ENCODE peak calls at places on chromosomes 11 and 22, in six cellular contexts. W is esophagus squamous epithelium, B is HCT116, K is K562, A is uterus, F is heart left ventricle. L is an unnamed sample.

GRCh38 chr22:22835892-22836291 is 51.7 kb upstream of the IGLL5 start:
- DNase-seq in F (no peak), B (no peak), K (no peak), A (no peak), W (no peak), L (no peak)

GRCh38 chr11:35622070-35622469 is 3.8 kb downstream of the FJX1 start:
- DNase-seq in B (no peak), F (no peak), A (no peak), W (no peak), K (no peak), L (peak)

GRCh38 chr11:76073716-76074115 is 132.6 kb downstream of the WNT11 start:
- DNase-seq in F (no peak), B (no peak), A (no peak), W (no peak), K (no peak), L (no peak)

GRCh38 chr22:42611076-42611475 is 3.6 kb downstream of the POLDIP3 start:
- DNase-seq in B (no peak), A (no peak), K (no peak), W (no peak), F (no peak), L (no peak)

GRCh38 chr11:116879789-116880402 is 42.5 kb upstream of the APOA1 start:
- DNase-seq in B (peak), K (peak), W (no peak), F (no peak), A (peak), L (peak)

GRCh38 chr11:28490763-28491382 is 382.7 kb downstream of the METTL15 start:
- DNase-seq in K (no peak), F (no peak), A (no peak), B (no peak), W (no peak), L (no peak)

GRCh38 chr11:45045692-45046471 is 95.2 kb upstream of the TP53I11 start:
- DNase-seq in A (peak), K (no peak), B (peak), W (no peak), F (no peak), L (peak)

GRCh38 chr22:17964153-17964552 is 60.2 kb downstream of the MICAL3 start:
- DNase-seq in B (no peak), W (no peak), K (no peak), A (no peak), F (no peak), L (no peak)

GRCh38 chr11:79413258-79413657 is 27.6 kb downstream of the TENM4 start:
- DNase-seq in B (no peak), A (peak), F (peak), K (no peak), W (no peak), L (peak)

GRCh38 chr11:30356388-30356787 is 33.5 kb downstream of the ARL14EP start:
- DNase-seq in B (no peak), K (no peak), F (no peak), A (no peak), W (no peak), L (no peak)

GRCh38 chr11:30360741-30361140 is 37.8 kb downstream of the ARL14EP start:
- DNase-seq in B (no peak), W (no peak), F (no peak), K (no peak), A (no peak), L (no peak)

GRCh38 chr11:30358569-30358968 is 35.7 kb downstream of the ARL14EP start:
- DNase-seq in F (no peak), K (no peak), A (no peak), B (no peak), W (no peak), L (no peak)

GRCh38 chr11:30357872-30358271 is 35.0 kb downstream of the ARL14EP start:
- DNase-seq in K (no peak), A (no peak), B (no peak), W (no peak), F (no peak), L (no peak)
- TF ChIP-seq POLR2A in K (no peak), A (no peak), B (no peak), W (no peak), F (no peak), L (no peak)

GRCh38 chr11:66845876-66846212 is 2.6 kb downstream of the RCE1 start:
- DNase-seq in B (no peak), A (no peak), W (no peak), K (no peak), F (no peak), L (no peak)

GRCh38 chr11:66843776-66844495 is 695 bp downstream of the RCE1 start:
- DNase-seq in W (no peak), K (no peak), A (no peak), F (no peak), B (no peak), L (no peak)

GRCh38 chr11:66846671-66847091 is 3.4 kb downstream of the RCE1 start:
- DNase-seq in B (no peak), A (no peak), W (no peak), K (no peak), F (peak), L (peak)

GRCh38 chr11:66844496-66845142 is 1.4 kb downstream of the RCE1 start:
- DNase-seq in F (no peak), B (no peak), K (no peak), A (no peak), W (no peak), L (no peak)

GRCh38 chr11:66845143-66845875 is 2.1 kb downstream of the RCE1 start:
- DNase-seq in W (no peak), F (peak), K (no peak), B (no peak), A (no peak), L (no peak)
- TF ChIP-seq POLR2A in W (no peak), F (no peak), K (no peak), B (no peak), A (no peak), L (no peak)

GRCh38 chr11:9158898-9159391 is 67.5 kb upstream of the SCUBE2 start:
- DNase-seq in F (no peak), B (no peak), A (no peak), K (no peak), W (no peak), L (no peak)

GRCh38 chr11:9155930-9156329 is 64.5 kb upstream of the SCUBE2 start:
- DNase-seq in F (no peak), A (no peak), B (no peak), W (no peak), K (peak), L (no peak)

DNA sequence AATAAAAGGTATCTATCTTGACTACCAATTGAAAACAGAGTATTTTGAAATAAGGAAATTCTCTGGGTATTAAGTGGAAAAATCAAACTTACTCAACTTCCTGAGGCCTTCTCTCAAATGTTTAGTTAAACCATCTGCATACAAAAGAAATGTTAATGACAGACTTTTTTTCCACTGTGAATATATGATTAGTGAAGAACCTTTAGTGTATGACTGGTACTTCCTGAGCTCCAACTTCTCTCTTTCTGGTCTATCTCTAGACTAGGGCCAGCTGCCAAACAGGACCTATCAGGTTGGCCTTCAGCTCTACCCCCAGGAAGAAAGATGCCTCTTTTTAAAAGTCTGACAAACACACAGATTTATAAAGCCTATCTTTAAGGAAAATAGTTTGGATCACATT is 68.8 kb upstream of the SCUBE2 start:
- DNase-seq in W (no peak), K (no peak), B (no peak), F (no peak), A (no peak), L (no peak)
- TF ChIP-seq POLR2A in W (no peak), K (no peak), B (no peak), F (no peak), A (no peak), L (no peak)

GRCh38 chr11:111602865-111603632 is 800 bp downstream of the SIK2 start:
- DNase-seq in K (peak), A (peak), B (no peak), W (no peak), F (peak), L (no peak)

GRCh38 chr11:111601636-111601978 is 642 bp upstream of the SIK2 start:
- DNase-seq in F (no peak), A (no peak), B (no peak), K (no peak), W (no peak), L (no peak)

GRCh38 chr11:111603633-111604130 is 1.4 kb downstream of the SIK2 start:
- DNase-seq in W (no peak), F (no peak), A (no peak), K (no peak), B (no peak), L (no peak)

GRCh38 chr11:111604392-111605009 is 2.3 kb downstream of the SIK2 start:
- DNase-seq in W (no peak), F (no peak), K (peak), B (peak), A (no peak), L (no peak)

DNA sequence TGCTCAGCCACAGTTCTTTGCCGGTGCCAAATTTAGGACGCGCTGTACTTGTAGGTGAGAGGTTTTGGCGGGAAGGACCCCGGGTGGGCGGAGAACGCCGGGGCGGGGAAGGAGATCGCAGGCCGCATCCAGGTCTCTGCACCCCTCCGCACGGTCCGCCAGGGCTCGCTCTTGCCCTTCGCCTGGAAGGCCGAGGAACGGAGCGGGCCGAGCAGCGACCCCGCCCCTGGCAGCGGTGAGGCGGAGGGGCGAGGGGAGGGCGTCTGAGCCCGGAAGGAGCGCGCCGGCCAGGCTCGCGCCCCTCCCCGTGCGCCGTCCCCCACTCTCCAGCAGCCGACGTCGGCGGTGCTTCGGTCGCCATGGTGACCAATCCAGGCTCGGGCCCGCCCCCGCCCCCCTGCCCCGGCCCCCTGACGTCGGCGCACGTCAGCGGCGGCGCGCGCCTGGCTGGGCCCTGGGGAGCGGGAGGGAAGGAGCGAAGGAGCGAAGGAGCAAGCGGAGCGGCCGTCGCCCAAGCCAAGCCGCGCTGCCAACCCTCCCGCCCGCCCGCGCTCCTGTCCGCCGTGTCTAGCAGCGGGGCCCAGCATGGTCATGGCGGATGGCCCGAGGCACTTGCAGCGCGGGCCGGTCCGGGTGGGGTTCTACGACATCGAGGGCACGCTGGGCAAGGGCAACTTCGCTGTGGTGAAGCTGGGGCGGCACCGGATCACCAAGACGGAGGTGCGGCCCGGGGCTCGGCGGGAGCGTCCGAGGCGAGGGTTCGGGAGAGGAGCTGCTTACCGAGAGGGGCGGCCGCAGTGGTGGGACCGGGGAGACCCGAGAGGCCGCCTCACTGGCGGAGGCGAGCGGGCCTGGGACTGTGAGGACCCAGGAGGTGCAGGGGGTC is at the start of gene SIK2:
- DNase-seq in B (peak), A (peak), W (peak), K (peak), F (peak), L (peak)
- TF ChIP-seq POLR2A in B (no peak), A (peak), W (peak), K (peak), F (no peak), L (no peak)

DNA sequence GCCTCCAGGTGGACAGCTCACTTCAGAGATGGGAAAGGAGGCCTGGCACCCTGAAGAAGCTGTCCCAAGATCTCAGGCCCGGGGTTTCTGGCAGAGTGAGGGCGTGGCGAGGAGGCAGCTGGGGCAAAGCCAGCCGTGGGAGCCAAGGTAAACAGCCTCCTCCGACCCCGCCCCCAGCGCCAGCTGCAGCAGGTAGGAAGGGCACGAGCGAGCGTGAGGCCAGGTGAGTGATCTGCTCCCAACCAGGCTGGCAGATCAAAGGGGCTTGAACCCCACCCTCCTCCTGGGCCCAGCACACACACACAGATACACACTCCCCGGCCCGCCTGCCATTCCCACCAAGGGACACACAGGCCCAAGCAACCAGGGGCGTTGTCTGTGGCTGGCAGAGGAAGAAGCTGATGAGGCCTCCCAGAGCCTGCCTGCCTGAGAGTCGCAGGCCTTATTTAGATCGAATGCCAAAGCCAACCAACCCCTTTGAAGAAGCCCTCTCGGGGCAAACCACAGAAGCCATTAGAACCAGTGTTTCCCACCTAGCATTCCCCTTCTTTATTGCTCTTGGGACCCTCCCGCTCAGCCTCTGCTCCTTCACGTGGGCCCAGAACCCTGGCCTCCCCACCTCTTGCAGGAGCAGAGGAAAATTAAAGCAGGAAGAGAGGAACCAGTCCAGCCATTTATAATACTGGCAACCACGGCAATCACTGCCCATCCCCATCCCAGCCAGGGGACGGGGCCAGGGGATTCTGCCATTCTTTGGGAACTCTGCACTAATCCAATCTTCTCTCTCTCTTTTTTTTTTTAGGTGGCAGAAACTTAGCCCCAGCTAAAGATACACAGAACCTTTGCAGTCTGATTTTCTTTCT is 5.0 kb downstream of the PDGFB start:
- DNase-seq in W (no peak), K (no peak), F (no peak), B (no peak), A (no peak), L (no peak)
- TF ChIP-seq POLR2A in W (peak), K (no peak), F (no peak), B (no peak), A (no peak), L (no peak)

GRCh38 chr11:18105802-18106574 is at the start of gene SAAL1:
- DNase-seq in F (peak), K (peak), B (peak), W (no peak), A (peak), L (peak)
- TF ChIP-seq POLR2A in F (no peak), K (peak), B (peak), W (peak), A (peak), L (peak)

L was measured in H54.